ENCODE peak calls at places on chromosomes 2 and 18, in seven cellular contexts. E is activated CD8-positive, alpha-beta memory T cell treated with anti-CD3 and anti-CD28 coated beads for 1 hour; U is CD4-positive, alpha-beta T cell; R is endothelial cell; K is IMR-90; Z is A172; Q is CD8-positive, alpha-beta T cell. T is an unnamed sample.

GRCh38 chr2:150076281-150076680 is 411.2 kb downstream of the RND3 start:
- DNase-seq in E (no peak), U (no peak), R (no peak), Z (no peak), K (peak), Q (no peak), T (no peak)

GRCh38 chr2:191206613-191207471 is 38.4 kb upstream of the MYO1B start:
- DNase-seq in Z (no peak), Q (peak), K (peak), E (peak), U (peak), R (no peak), T (peak)

GRCh38 chr2:33134086-33134763 is 187.5 kb downstream of the LTBP1 start:
- DNase-seq in K (peak), R (no peak), Q (no peak), E (no peak), Z (peak), U (no peak), T (no peak)

GRCh38 chr2:43718530-43719124 is 42.4 kb upstream of the C1GALT1C1L start:
- DNase-seq in R (no peak), Q (no peak), U (no peak), E (no peak), Z (no peak), K (no peak), T (no peak)

GRCh38 chr2:130370490-130370889 is 14.6 kb downstream of the PTPN18 start:
- DNase-seq in U (no peak), R (no peak), Q (peak), Z (no peak), K (no peak), E (no peak), T (peak)

GRCh38 chr2:117958186-117958585 is 55.7 kb downstream of the CCDC93 start:
- DNase-seq in R (no peak), Q (no peak), K (peak), E (no peak), U (no peak), Z (peak), T (no peak)

GRCh38 chr2:166786707-166787106 is 101.6 kb upstream of the XIRP2 start:
- DNase-seq in U (no peak), K (no peak), Z (no peak), R (no peak), Q (no peak), E (no peak), T (no peak)

GRCh38 chr2:16281451-16282330 is 341.3 kb downstream of the MYCN start:
- DNase-seq in Q (no peak), K (no peak), E (no peak), Z (no peak), U (no peak), R (peak), T (no peak)

GRCh38 chr2:42906557-42907380 is 114.4 kb upstream of the HAAO start:
- DNase-seq in K (peak), R (no peak), Z (no peak), U (no peak), Q (no peak), E (no peak), T (no peak)

GRCh38 chr18:79167526-79168190 is 98.5 kb downstream of the ATP9B start:
- DNase-seq in K (no peak), E (no peak), Z (no peak), U (no peak), Q (no peak), R (no peak), T (no peak)

GRCh38 chr18:75173125-75173432 is 35.9 kb downstream of the PTGR3 start:
- DNase-seq in K (peak), E (no peak), R (no peak), Q (peak), Z (no peak), U (no peak), T (no peak)

GRCh38 chr2:37615808-37616673 is 55.4 kb downstream of the CDC42EP3 start:
- DNase-seq in R (no peak), Q (peak), U (peak), Z (no peak), K (no peak), E (no peak), T (peak)

GRCh38 chr2:90069290-90069894 is 1377.9 kb downstream of the RPIA start:
- DNase-seq in Q (no peak), E (no peak), R (peak), U (no peak), K (no peak), Z (no peak), T (no peak)

GRCh38 chr2:168495524-168495923 is 39.5 kb downstream of the CERS6 start:
- DNase-seq in Z (no peak), U (no peak), E (no peak), K (no peak), Q (no peak), R (no peak), T (no peak)

GRCh38 chr2:168758970-168759820 is 43.2 kb upstream of the NOSTRIN start:
- DNase-seq in R (no peak), U (no peak), Q (no peak), Z (peak), E (no peak), K (peak), T (peak)

GRCh38 chr2:96138146-96139145 is at the start of gene ASTL:
- DNase-seq in Q (peak), R (peak), U (peak), E (no peak), Z (no peak), K (peak), T (peak)

GRCh38 chr2:209476367-209477191 is 52.7 kb downstream of the MAP2 start:
- DNase-seq in E (no peak), K (peak), Z (peak), U (no peak), R (no peak), Q (no peak), T (no peak)

GRCh38 chr2:9556121-9556869 is 665 bp upstream of the ADAM17 start:
- DNase-seq in E (peak), Z (peak), R (no peak), K (peak), U (no peak), Q (no peak), T (peak)